ENCODE peak calls at places on chromosome 5, in seven cellular contexts. Y, S, B, G, L, A and I are unnamed samples.

GRCh38 chr5:135977375-135977928 is 22.7 kb upstream of the LECT2 start:
- DNase-seq in G (no peak), L (no peak), A (no peak), S (peak), B (peak), Y (peak), I (no peak)

GRCh38 chr5:24401767-24402166 is 243.0 kb downstream of the CDH10 start:
- DNase-seq in S (peak), G (no peak), B (no peak), A (peak), Y (no peak), L (no peak), I (no peak)

GRCh38 chr5:74418709-74419108 is 221.8 kb downstream of the ENC1 start:
- DNase-seq in S (peak), G (no peak), Y (no peak), A (no peak), L (no peak), B (no peak), I (no peak)

GRCh38 chr5:68046445-68046844 is 169.1 kb upstream of the PIK3R1 start:
- DNase-seq in L (peak), S (peak), Y (no peak), G (no peak), B (no peak), A (peak), I (no peak)

GRCh38 chr5:36457511-36458260 is 148.7 kb upstream of the SLC1A3 start:
- DNase-seq in A (peak), L (peak), B (no peak), G (no peak), Y (no peak), S (no peak), I (no peak)

GRCh38 chr5:15995206-15996052 is 184.2 kb downstream of the MARCHF11 start:
- DNase-seq in L (peak), B (peak), A (peak), S (peak), Y (no peak), G (no peak), I (no peak)

GRCh38 chr5:164809831-164810230 is 1304.4 kb downstream of the MAT2B start:
- DNase-seq in B (no peak), Y (no peak), S (no peak), A (no peak), L (no peak), G (no peak), I (no peak)

GRCh38 chr5:53323943-53324642 is 156.3 kb upstream of the FST start:
- DNase-seq in B (no peak), G (peak), Y (no peak), L (no peak), A (no peak), S (no peak), I (no peak)

GRCh38 chr5:139749242-139749641 is 46.4 kb upstream of the PSD2 start:
- DNase-seq in L (peak), A (no peak), S (peak), B (no peak), G (no peak), Y (no peak), I (no peak)

GRCh38 chr5:127959152-127959764 is 124.3 kb upstream of the SLC12A2 start:
- DNase-seq in B (peak), G (peak), L (peak), S (peak), Y (peak), A (peak), I (no peak)

GRCh38 chr5:11977904-11978303 is 73.7 kb upstream of the CTNND2 start:
- DNase-seq in B (no peak), L (no peak), S (no peak), Y (no peak), G (no peak), A (no peak), I (no peak)

GRCh38 chr5:116652196-116652729 is 77.6 kb upstream of the SEMA6A start:
- DNase-seq in L (no peak), A (peak), G (peak), Y (no peak), S (peak), B (no peak), I (no peak)

GRCh38 chr5:150671509-150672236 is 10.6 kb downstream of the MYOZ3 start:
- DNase-seq in B (no peak), L (no peak), A (no peak), S (peak), Y (no peak), G (no peak), I (no peak)

GRCh38 chr5:15683332-15683731 is 183.4 kb downstream of the FBXL7 start:
- DNase-seq in B (peak), G (no peak), Y (no peak), L (no peak), S (peak), A (no peak), I (no peak)

GRCh38 chr5:123755587-123756324 is 243.8 kb downstream of the CSNK1G3 start:
- DNase-seq in G (no peak), S (no peak), L (peak), B (no peak), Y (no peak), A (peak), I (no peak)

GRCh38 chr5:20323323-20323722 is 335.3 kb upstream of the CDH18 start:
- DNase-seq in S (no peak), G (no peak), B (no peak), Y (no peak), L (no peak), A (no peak), I (no peak)

GRCh38 chr5:12460493-12461261 is 556.4 kb upstream of the CTNND2 start:
- DNase-seq in L (no peak), S (no peak), A (no peak), G (no peak), B (no peak), Y (no peak), I (no peak)

GRCh38 chr5:159510282-159510681 is 180.0 kb upstream of the IL12B start:
- DNase-seq in Y (no peak), B (no peak), A (peak), S (peak), G (peak), L (peak), I (no peak)

GRCh38 chr5:77087484-77088291 is 603 bp upstream of the ZBED3 start:
- DNase-seq in Y (peak), B (no peak), A (peak), G (no peak), S (peak), L (peak), I (no peak)

GRCh38 chr5:53194086-53194485 is 84.5 kb upstream of the MOCS2 start:
- DNase-seq in A (no peak), S (no peak), Y (no peak), L (peak), B (no peak), G (no peak), I (no peak)

GRCh38 chr5:180136661-180137381 is 65.3 kb upstream of the RNF130 start:
- DNase-seq in G (no peak), Y (peak), B (no peak), L (no peak), S (no peak), A (no peak), I (peak)

GRCh38 chr5:54764691-54765090 is 220.7 kb downstream of the ESM1 start:
- DNase-seq in S (no peak), L (peak), B (no peak), A (no peak), G (no peak), Y (no peak), I (no peak)

GRCh38 chr5:159851053-159851452 is 65.2 kb upstream of the ADRA1B start:
- DNase-seq in S (no peak), B (no peak), L (no peak), G (no peak), A (no peak), Y (no peak), I (no peak)

GRCh38 chr5:180959661-180960060 is 29.0 kb upstream of the BTNL3 start:
- DNase-seq in B (no peak), Y (no peak), L (no peak), A (no peak), S (no peak), G (no peak), I (no peak)

GRCh38 chr5:93582677-93583524 is at the start of gene NR2F1:
- DNase-seq in A (peak), G (peak), B (peak), L (peak), Y (peak), S (peak), I (no peak)

GRCh38 chr5:134248271-134248670 is 22.4 kb upstream of the PPP2CA start:
- DNase-seq in L (no peak), Y (no peak), G (no peak), A (no peak), B (no peak), S (no peak), I (no peak)

GRCh38 chr5:151208481-151208914 is 15.4 kb downstream of the CCDC69 start:
- DNase-seq in L (peak), B (no peak), G (no peak), A (no peak), Y (no peak), S (no peak), I (no peak)

GRCh38 chr5:175347027-175347426 is 97.0 kb downstream of the DRD1 start:
- DNase-seq in A (no peak), B (no peak), Y (no peak), G (no peak), L (peak), S (no peak), I (no peak)

GRCh38 chr5:3428355-3428754 is 167.3 kb upstream of the IRX1 start:
- DNase-seq in Y (no peak), G (no peak), B (no peak), A (no peak), L (no peak), S (no peak), I (no peak)

GRCh38 chr5:39775458-39776365 is 350.9 kb upstream of the DAB2 start:
- DNase-seq in Y (no peak), S (peak), G (no peak), B (no peak), A (peak), L (peak), I (no peak)

GRCh38 chr5:124234022-124234899 is 512.2 kb downstream of the ZNF608 start:
- DNase-seq in Y (no peak), S (no peak), L (no peak), B (no peak), A (no peak), G (no peak), I (no peak)

DNA sequence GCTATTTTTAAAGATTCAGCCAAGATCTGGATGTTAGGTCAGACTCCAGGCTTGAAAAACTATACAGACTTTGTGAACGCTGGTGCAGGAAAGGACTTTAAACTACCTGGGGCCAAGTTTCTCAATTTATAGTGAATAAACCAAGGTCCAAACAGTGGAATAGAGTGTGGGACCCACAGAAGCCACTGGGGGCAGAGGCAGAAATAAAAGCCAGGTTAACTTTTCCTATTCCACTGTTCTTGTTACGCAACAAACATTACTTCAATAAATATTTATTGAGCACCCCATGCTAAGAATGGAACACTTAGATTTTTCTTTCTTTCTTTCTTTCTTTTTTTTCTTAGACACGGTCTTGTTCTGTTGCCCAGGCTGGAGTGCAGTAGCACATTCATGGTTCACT is 11.0 kb upstream of the HAVCR1 start:
- DNase-seq in L (no peak), B (no peak), A (no peak), S (peak), Y (no peak), G (no peak), I (no peak)
- H3K4me3 ChIP-seq in L (no peak), B (no peak), A (no peak), S (no peak), Y (no peak), G (no peak), I (no peak)

GRCh38 chr5:64854855-64855254 is 86.1 kb downstream of the CWC27 start:
- DNase-seq in S (no peak), A (no peak), Y (no peak), L (no peak), G (no peak), B (no peak), I (no peak)

DNA sequence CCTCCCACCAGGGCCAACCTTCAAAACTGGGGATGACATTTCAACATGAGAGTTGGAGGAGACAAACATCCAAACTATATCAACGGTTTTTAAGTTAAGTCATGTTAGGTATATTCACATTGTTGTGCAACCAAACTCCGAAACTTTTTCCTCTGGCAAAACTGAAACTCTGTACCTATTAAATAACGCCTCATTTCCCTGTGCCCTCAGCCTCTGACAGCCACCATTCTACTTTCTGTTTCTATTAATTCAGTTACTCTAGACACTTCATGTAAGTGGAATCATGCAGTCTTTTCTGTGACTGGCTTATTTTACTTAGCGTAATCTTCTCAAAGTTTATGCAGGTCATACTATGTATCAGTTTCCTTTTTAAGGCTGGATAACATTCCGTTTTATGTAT is 85.0 kb downstream of the CWC27 start:
- DNase-seq in L (no peak), S (no peak), G (no peak), A (no peak), Y (no peak), B (no peak), I (no peak)
- H3K4me3 ChIP-seq in L (no peak), S (no peak), G (no peak), A (no peak), Y (no peak), B (no peak), I (no peak)

GRCh38 chr5:83718936-83719495 is 1.6 kb downstream of the HAPLN1 start:
- DNase-seq in L (no peak), A (no peak), Y (no peak), B (no peak), S (no peak), G (no peak), I (no peak)
- H3K4me3 ChIP-seq in L (no peak), A (no peak), Y (no peak), B (no peak), S (peak), G (no peak), I (peak)

DNA sequence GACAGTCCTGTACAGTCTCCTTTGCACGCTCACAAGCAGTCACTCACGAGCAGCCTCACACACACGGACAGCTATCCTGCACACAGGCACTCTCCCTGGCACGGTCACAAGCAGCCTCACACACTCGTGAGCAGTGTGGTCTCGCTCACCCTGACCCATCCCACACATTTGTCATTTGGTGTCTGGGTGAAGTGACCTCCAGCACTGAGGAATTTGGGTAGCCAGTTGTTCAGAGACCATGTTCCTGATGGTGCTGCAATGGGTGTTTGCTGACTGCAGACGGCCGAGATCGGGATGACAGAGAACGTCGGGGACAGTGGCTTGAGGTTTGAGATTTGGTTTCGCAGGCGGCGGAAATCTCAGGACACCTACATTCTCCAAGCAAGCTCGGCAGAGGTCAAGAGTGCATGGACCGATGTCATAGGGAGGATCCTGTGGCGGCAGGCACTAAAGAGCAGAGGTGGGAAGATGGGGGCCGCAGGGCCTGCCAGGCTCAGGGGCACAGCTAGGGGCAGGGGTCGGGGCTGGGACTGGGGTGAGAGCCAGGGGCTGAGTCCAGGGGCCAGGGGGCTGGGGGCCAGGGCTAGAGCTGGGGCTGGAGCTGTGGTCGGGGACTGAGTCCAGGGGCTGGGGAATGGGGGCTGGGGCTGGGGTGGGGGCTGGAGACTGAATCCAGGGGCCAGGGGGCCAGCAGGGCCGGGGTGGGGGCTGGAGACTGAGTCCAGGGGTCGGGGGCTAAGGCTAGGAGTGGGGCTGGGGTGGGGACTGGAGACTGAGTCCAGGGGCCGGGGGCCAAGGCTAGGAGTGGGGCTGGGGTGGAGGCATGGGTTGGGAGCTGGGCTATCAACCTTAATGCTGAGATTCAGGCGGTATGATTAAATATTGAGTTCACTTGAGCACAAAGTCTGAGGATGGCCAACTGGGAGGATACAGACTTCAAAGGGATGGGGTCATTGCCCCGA is 17.4 kb upstream of the LRRC14B start:
- DNase-seq in B (no peak), Y (no peak), S (no peak), L (no peak), G (no peak), A (no peak), I (no peak)
- H3K4me3 ChIP-seq in B (no peak), Y (no peak), S (no peak), L (no peak), G (no peak), A (no peak), I (no peak)

GRCh38 chr5:107290780-107291398 is 379.8 kb downstream of the EFNA5 start:
- DNase-seq in S (peak), G (no peak), L (no peak), Y (no peak), B (no peak), A (no peak), I (no peak)
- H3K4me3 ChIP-seq in S (no peak), G (no peak), L (no peak), Y (no peak), B (no peak), A (no peak), I (no peak)